ENCODE peak calls at places on chromosomes 2 and 18, in four cellular contexts. J is Peyer's patch, K is foreskin fibroblast, B is colonic mucosa. M is an unnamed sample.

GRCh38 chr2:98478861-98479770 is 34.5 kb downstream of the INPP4A start:
- DNase-seq in J (no peak), K (no peak), B (no peak), M (no peak)

GRCh38 chr2:120403676-120404075 is 57.7 kb downstream of the INHBB start:
- DNase-seq in J (no peak), K (no peak), B (no peak), M (no peak)

GRCh38 chr2:84911135-84911678 is 5.8 kb downstream of the TMSB10 start:
- DNase-seq in J (no peak), K (no peak), B (no peak), M (no peak)

GRCh38 chr2:241617431-241618154 is 19.4 kb downstream of the THAP4 start:
- DNase-seq in J (no peak), K (no peak), B (no peak), M (peak; percentile 41)

GRCh38 chr2:147416099-147416498 is 428.7 kb upstream of the ACVR2A start:
- DNase-seq in J (no peak), K (no peak), B (no peak), M (no peak)

GRCh38 chr2:228593992-228594391 is 412.5 kb upstream of the SPHKAP start:
- DNase-seq in J (no peak), K (no peak), B (no peak), M (no peak)

GRCh38 chr18:57027190-57027708 is 119.6 kb upstream of the BOD1L2 start:
- DNase-seq in J (no peak), K (no peak), B (no peak), M (no peak)

GRCh38 chr2:217386041-217386440 is 526.2 kb upstream of the TNP1 start:
- DNase-seq in J (no peak), K (no peak), B (no peak), M (no peak)

GRCh38 chr2:166057363-166058169 is 70.3 kb downstream of the SCN1A start:
- DNase-seq in J (no peak), K (peak; percentile 8), B (no peak), M (peak; percentile 62)

GRCh38 chr2:173101687-173102086 is 26.0 kb downstream of the MAP3K20 start:
- DNase-seq in J (no peak), K (peak; percentile 63), B (no peak), M (peak; percentile 86)

GRCh38 chr2:33062665-33063249 is 116.0 kb downstream of the LTBP1 start:
- DNase-seq in J (no peak), K (no peak), B (no peak), M (peak; percentile 81)

GRCh38 chr2:233227579-233227978 is 23.9 kb upstream of the ATG16L1 start:
- DNase-seq in J (no peak), K (no peak), B (no peak), M (no peak)

GRCh38 chr18:39260565-39260964 is 1695.0 kb upstream of the CELF4 start:
- DNase-seq in J (no peak), K (no peak), B (no peak), M (no peak)

GRCh38 chr2:193332938-193333337 is 1138.2 kb upstream of the TMEFF2 start:
- DNase-seq in J (no peak), K (no peak), B (no peak), M (no peak)

GRCh38 chr2:230216489-230216888 is 3.3 kb downstream of the SP110 start:
- DNase-seq in J (no peak), K (no peak), B (no peak), M (no peak)

GRCh38 chr2:145753209-145753608 is 1233.3 kb upstream of the ZEB2 start:
- DNase-seq in J (no peak), K (no peak), B (no peak), M (no peak)

GRCh38 chr2:196592331-196592911 is 47.1 kb upstream of the CCDC150 start:
- DNase-seq in J (peak; percentile 51), K (no peak), B (peak; percentile 20), M (peak; percentile 66)

GRCh38 chr2:135190799-135191198 is 138.7 kb downstream of the RAB3GAP1 start:
- DNase-seq in J (no peak), K (no peak), B (no peak), M (no peak)

GRCh38 chr2:173997269-173997668 is 32.1 kb upstream of the SP3 start:
- DNase-seq in J (peak; percentile 56), K (peak; percentile 64), B (peak; percentile 64), M (peak; percentile 59)

GRCh38 chr2:234952270-234953115 is 676 bp downstream of the SH3BP4 start:
- DNase-seq in J (no peak), K (no peak), B (no peak), M (no peak)

GRCh38 chr2:55314985-55315384 is 46.0 kb upstream of the MTIF2 start:
- DNase-seq in J (no peak), K (no peak), B (no peak), M (no peak)

GRCh38 chr2:128261245-128262128 is 57.2 kb downstream of the HS6ST1 start:
- DNase-seq in J (no peak), K (no peak), B (no peak), M (no peak)

GRCh38 chr2:183232161-183232865 is 108.1 kb downstream of the NUP35 start:
- DNase-seq in J (no peak), K (no peak), B (no peak), M (peak; percentile 12)

GRCh38 chr2:113251118-113251517 is 27.6 kb downstream of the PAX8 start:
- DNase-seq in J (no peak), K (no peak), B (no peak), M (no peak)

GRCh38 chr2:62467100-62467474 is 38.9 kb downstream of the TMEM17 start:
- DNase-seq in J (no peak), K (no peak), B (no peak), M (no peak)

GRCh38 chr2:6914829-6915228 is 2.4 kb upstream of the RNF144A start:
- DNase-seq in J (no peak), K (peak; percentile 24), B (no peak), M (no peak)

GRCh38 chr2:205680067-205680466 is 2.2 kb upstream of the NRP2 start:
- DNase-seq in J (no peak), K (peak; percentile 69), B (peak; percentile 70), M (peak; percentile 97)

GRCh38 chr2:70830333-70830732 is 5.3 kb downstream of the CD207 start:
- DNase-seq in J (no peak), K (no peak), B (no peak), M (no peak)

GRCh38 chr2:113700186-113700841 is 56.1 kb downstream of the SLC35F5 start:
- DNase-seq in J (no peak), K (no peak), B (no peak), M (no peak)

GRCh38 chr18:10329116-10329515 is 125.3 kb upstream of the APCDD1 start:
- DNase-seq in J (no peak), K (peak; percentile 34), B (no peak), M (peak; percentile 7)

GRCh38 chr2:55887906-55888625 is 35.5 kb downstream of the EFEMP1 start:
- DNase-seq in J (no peak), K (peak; percentile 83), B (no peak), M (peak; percentile 91)

GRCh38 chr2:120439637-120440384 is 93.9 kb downstream of the INHBB start:
- DNase-seq in J (no peak), K (no peak), B (no peak), M (no peak)

GRCh38 chr2:234462218-234462992 is 34.5 kb downstream of the ARL4C start:
- DNase-seq in J (no peak), K (no peak), B (no peak), M (peak; percentile 39)

DNA sequence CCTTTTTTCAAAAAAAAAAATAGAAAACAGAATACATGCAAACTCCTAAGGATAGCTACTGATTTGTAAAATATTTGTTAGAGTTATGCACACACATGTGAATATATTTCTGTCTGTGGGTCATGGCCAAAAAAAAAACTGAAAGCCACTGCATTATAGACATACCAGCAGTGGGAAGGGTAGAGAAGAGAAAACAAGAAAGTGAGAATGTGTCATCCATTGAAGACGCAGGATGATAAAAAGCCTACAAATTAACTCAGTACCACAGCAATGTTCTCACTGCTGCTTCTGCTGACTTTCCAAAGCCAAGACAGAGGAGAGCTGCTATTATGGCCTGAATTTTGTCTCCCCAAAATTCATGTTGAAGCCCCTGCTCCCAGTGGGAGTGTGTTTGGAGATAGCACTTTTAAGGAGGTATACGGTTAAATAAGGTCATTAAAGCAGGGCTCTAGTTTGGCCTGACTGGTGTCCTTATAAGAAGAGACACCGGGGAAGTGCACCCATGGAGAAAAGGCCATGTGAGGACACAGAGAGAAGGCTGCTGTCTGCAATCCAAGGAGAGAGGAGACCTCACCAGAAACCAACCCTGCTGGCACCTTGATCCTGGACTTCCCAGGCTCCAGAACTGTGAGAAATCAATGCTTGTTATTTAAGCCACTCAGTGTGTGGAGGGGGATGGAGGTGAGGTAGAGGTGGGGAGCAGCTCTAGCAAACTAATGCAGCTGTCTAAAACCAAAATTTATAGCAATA is 61.8 kb downstream of the RPL31 start:
- DNase-seq in J (no peak), K (peak; percentile 33), B (no peak), M (peak; percentile 71)
- H3K4me3 ChIP-seq in J (no peak overlapping the region), K (no peak overlapping the region), B (no peak overlapping the region), M (no peak overlapping the region)

GRCh38 chr2:48315847-48316194 is 214.1 kb upstream of the STON1 start:
- DNase-seq in J (no peak), K (no peak), B (peak; percentile 36), M (no peak)
- TF ChIP-seq CTCF in J (no peak), K (no peak), B (no peak), M (peak; percentile 6)

DNA sequence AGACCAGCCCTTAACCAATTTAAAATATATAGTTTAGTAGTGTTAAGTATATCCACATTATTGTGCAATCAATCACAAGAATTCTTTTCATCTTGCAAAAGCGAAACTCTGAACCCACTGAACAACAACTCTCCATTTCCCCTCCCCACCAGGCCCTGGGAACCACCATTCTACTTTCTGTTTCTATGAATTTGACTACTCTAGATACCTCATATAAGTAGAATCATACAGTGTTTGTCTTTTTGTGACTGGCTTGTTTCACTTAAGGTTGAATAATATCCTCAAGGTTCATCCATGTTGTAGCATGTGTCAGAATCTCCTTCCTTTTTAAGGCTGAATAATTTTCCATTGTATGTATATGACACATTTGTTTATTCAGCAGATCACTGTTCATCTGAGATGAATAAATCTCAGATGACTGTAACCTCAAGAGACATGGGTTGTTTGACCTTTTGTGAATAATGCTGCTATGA is 8.1 kb upstream of the SOS1 start:
- DNase-seq in J (no peak), K (no peak), B (no peak), M (peak; percentile 57)
- H3K4me3 ChIP-seq in J (no peak overlapping the region), K (no peak overlapping the region), B (no peak overlapping the region), M (no peak overlapping the region)

DNA sequence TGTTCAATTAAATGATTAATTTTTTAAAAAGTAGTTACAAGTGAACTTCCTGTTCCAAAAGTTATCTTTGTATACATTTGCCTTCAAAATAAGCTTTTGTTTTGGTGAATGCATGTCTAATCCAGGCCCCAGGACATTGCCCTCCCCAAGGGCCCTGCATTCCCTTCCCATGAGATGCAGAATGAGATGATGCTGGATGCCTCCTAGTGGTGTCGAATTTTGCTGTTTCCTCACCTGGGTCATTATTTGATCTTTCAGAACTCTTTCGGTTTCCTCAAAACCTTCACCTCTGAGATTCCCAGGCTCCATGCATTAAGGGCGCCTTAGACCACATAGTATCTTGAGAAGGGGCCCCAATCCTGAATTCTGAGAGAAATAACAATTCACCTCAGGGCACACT is 728.8 kb downstream of the CNTNAP5 start:
- DNase-seq in J (no peak), K (no peak), B (no peak), M (no peak)
- TF ChIP-seq CTCF in J (no peak), K (no peak), B (no peak), M (no peak)

GRCh38 chr18:51029378-51029693 is 677 bp upstream of the SMAD4 start:
- DNase-seq in J (no peak), K (no peak), B (no peak), M (no peak)

GRCh38 chr18:51029694-51030536 is at the start of gene SMAD4:
- DNase-seq in J (peak; percentile 98), K (peak; percentile 93), B (peak; percentile 99), M (peak; percentile 97)

GRCh38 chr18:51030537-51031258 is 685 bp downstream of the SMAD4 start:
- DNase-seq in J (peak; percentile 87), K (peak; percentile 32), B (peak; percentile 83), M (peak; percentile 53)

GRCh38 chr18:51028201-51028805 is 1.7 kb upstream of the SMAD4 start:
- DNase-seq in J (no peak), K (peak; percentile 20), B (peak; percentile 43), M (peak; percentile 36)

GRCh38 chr18:51032193-51032592 is 2.2 kb downstream of the SMAD4 start:
- DNase-seq in J (no peak), K (no peak), B (no peak), M (no peak)
- H3K4me3 ChIP-seq in J (peak overlapping the region; percentile 7), K (peak overlapping the region; percentile 20), B (no peak overlapping the region), M (peak overlapping the region; percentile 90)

M was measured in choroid plexus epithelial cell.